ENCODE peak calls at places on chromosomes 2 and 18, in six cellular contexts. R is AG04450, V is colonic mucosa, O is IMR-90, Z is GM06990, G is esophagus muscularis mucosa. I is an unnamed sample.

GRCh38 chr2:162037028-162037795 is 36.8 kb downstream of the DPP4 start:
- DNase-seq in R (no peak), V (no peak), O (no peak), Z (no peak), G (no peak), I (no peak)

GRCh38 chr2:195633974-195634373 is 23.1 kb upstream of the SLC39A10 start:
- DNase-seq in R (no peak), V (no peak), O (no peak), Z (no peak), G (no peak), I (no peak)

GRCh38 chr2:200483729-200484198 is 26.1 kb downstream of the KCTD18 start:
- DNase-seq in R (no peak), V (peak), O (peak), Z (no peak), G (no peak), I (peak)

GRCh38 chr2:196954001-196954400 is 27.5 kb upstream of the PGAP1 start:
- DNase-seq in R (no peak), V (no peak), O (no peak), Z (no peak), G (no peak), I (no peak)

GRCh38 chr2:44430340-44430739 is 68.6 kb downstream of the CAMKMT start:
- DNase-seq in R (no peak), V (no peak), O (no peak), Z (no peak), G (no peak), I (no peak)

GRCh38 chr18:11309172-11309571 is 159.8 kb upstream of the PIEZO2 start:
- DNase-seq in R (no peak), V (no peak), O (no peak), Z (no peak), G (no peak), I (peak)

GRCh38 chr2:122822319-122822718 is 1066.9 kb downstream of the TSN start:
- DNase-seq in R (no peak), V (no peak), O (no peak), Z (no peak), G (no peak), I (no peak)

GRCh38 chr2:201574754-201575153 is 68.5 kb downstream of the TMEM237 start:
- DNase-seq in R (no peak), V (no peak), O (no peak), Z (no peak), G (no peak), I (no peak)

GRCh38 chr2:105256431-105257047 is 15.0 kb downstream of the GPR45 start:
- DNase-seq in R (no peak), V (no peak), O (no peak), Z (no peak), G (no peak), I (peak)

DNA sequence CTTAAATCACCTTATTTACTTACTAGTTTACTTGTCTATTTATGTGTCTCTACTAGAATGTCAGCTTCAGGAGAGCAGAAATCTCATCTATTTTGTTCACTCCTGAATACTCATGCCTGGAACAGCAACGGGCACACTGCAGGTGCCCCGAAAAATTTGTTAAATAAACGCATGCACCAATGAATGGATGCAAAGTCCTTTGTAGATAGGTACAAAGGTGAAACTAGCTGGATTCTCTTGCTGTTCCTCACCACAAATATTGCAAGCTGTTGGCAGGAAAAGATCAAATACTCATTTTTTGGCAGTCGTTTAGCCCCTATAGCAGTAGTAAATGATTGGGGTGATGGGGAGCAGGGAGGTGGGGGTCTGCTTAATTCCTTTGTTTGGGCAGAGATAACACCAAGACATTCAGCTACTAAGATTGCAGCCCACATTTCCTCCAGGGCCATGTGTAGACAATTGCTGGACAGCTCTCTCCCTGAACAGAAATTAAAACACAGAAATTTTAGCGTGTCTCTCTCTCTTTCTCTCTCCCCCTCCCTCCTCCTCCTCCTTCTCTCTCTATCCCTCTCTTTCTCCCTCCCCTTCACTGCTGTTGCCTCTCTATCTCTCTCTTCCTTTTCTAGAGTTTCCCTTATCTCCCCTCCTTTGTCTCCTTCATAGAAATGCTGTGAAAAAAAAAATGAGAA is 5.4 kb downstream of the MARCHF4 start:
- DNase-seq in R (no peak), V (no peak), O (peak), Z (no peak), G (no peak), I (peak)
- H3K4me3 ChIP-seq in R (no peak), V (no peak), O (no peak), Z (no peak), G (no peak), I (no peak)

GRCh38 chr18:58565021-58565420 is 63.9 kb downstream of the ALPK2 start:
- DNase-seq in R (no peak), V (no peak), O (no peak), Z (peak), G (no peak), I (no peak)
- TF ChIP-seq CTCF in R (no peak), V (no peak), O (no peak), Z (no peak), G (no peak), I (no peak)

DNA sequence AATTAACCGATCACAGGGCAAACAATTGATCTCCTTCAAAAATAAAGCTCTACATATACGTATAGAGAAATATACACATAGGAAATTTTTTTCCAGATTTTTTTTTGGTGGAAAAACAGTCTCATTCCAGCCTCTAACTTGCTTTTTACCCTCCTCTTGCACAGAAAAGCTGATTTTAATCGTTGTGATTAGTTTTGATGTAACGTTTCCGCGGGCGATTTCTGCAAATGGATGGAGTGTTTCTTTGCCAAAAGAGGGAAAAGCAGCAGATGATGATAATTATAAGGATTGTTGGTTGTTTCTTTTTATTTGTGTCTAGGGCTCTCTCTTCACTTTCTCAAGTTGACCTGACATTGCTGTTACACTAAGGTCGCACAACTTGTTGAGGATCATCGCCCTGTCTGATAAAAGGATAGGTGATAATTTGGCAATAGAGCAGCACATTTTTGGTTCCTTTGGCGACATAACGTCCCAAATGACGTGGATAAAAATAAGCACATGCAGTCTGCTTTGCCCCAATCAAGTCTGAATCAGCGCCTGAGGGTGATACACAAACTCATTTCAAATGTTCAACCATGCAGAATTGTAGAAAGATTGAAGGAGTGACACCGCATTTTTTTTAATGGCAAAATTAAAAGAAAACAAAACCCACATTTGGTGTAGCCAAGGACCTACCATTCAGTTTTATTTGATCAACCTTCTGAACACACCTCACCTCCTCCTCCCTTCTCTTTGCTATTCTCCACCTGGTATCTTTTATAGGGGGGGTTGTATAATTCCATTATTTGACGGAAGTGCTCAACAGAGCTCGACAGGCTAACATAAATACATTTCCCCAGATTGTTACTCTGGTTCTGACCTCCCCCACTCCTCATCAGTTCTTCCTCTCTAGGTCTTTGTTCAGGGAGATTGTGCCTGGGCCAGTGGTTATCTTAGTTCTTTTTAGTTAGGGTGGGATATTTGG is 109.5 kb upstream of the KCTD1 start:
- DNase-seq in R (no peak), V (no peak), O (no peak), Z (no peak), G (no peak), I (no peak)
- H3K4me3 ChIP-seq in R (peak), V (peak), O (no peak), Z (peak), G (peak), I (peak)

GRCh38 chr2:30229596-30229995 is 1.7 kb upstream of the LBH start:
- DNase-seq in R (no peak), V (no peak), O (no peak), Z (no peak), G (no peak), I (no peak)

GRCh38 chr2:30230479-30230854 is 867 bp upstream of the LBH start:
- DNase-seq in R (no peak), V (no peak), O (peak), Z (no peak), G (no peak), I (peak)

GRCh38 chr2:30231726-30232026 is 342 bp downstream of the LBH start:
- DNase-seq in R (no peak), V (no peak), O (no peak), Z (no peak), G (no peak), I (no peak)

GRCh38 chr2:30232027-30232800 is 880 bp downstream of the LBH start:
- DNase-seq in R (no peak), V (peak), O (peak), Z (peak), G (no peak), I (no peak)

DNA sequence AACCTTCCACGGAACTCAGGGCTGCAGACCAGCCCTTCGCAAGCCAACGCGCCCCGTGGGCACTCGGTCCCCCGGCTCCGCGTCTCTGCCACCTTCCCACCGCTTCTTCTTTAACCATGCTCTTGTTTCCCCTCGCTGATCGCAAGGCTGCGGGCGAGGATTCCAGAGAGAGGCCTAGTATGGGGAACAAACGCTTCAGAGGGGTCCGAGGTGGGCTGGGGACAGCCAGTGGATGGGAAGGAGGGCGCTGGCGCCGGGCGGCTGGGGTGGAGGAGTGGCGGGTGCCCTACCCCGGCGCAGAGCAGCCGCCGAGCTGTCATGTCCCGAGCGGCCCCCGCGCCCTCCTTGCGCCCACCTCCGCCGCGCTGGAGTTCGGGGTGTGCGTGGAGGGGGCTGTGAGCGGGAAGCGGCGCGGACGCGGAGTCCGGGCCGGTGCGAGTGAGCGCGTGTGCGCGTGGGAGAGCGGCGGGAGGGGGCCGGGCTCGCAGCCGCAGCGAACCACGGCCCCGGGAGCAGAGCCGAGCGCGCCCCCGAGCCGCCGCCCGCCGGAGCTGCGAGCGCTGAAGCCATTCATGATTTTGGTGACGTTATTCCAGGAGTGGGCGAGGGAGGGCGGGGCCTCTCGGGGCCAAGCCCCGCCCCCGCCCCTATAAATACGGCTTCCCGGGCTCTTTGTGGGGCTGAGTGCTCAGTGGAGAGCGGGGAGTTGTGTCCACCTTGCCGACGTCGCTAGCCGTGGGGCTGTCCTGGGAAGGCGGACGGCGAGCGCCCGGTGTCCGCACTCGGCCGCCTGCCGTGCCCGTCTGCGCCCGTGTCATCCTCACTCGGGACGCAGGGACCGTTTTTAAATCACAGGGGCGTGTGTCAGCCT is at the start of gene LBH:
- DNase-seq in R (peak), V (peak), O (peak), Z (peak), G (peak), I (peak)
- TF ChIP-seq CTCF in R (no peak), V (no peak), O (peak), Z (no peak), G (no peak), I (no peak)

DNA sequence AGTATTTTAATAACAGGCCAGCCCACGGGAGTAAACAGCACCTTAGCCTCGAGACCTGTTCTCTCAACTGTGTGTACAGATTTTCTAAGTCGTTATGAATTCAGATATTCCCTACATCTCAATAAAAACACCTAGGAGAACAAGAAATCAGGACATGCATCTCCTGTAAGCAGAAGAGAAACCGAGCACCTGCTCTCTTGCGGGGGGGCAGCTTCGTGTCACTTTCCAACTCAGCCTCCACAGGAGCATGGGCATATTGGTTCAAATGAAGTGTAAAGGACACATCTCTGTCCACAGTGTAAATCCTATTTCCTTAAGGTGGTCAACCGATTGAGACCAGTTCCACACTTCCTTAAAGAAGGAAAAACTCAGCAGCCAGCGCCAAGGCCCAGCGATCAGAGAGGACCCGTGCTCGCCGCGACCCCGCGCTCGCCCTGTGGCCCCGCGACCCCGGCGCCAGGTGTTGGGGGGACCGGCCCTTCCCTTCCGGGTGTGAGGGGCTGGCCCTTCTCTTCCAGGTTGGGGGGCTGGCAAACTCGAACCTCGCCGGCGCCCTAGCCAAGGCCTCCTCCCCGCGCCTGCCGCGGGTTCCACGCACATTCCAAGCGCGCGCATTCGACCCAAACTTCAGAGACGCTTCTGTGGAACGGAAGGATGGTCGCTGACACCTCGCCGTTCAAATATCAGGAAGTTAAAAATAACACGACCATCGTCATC is 652 bp downstream of the SH3YL1 start:
- DNase-seq in R (no peak), V (peak), O (no peak), Z (no peak), G (peak), I (no peak)
- H3K4me3 ChIP-seq in R (peak), V (peak), O (peak), Z (peak), G (peak), I (peak)

GRCh38 chr2:138500592-138501426 is 761 bp upstream of the SPOPL start:
- DNase-seq in R (no peak), V (no peak), O (no peak), Z (no peak), G (no peak), I (no peak)

GRCh38 chr2:138503087-138503442 is 1.5 kb downstream of the SPOPL start:
- DNase-seq in R (no peak), V (no peak), O (no peak), Z (no peak), G (no peak), I (no peak)

GRCh38 chr2:138502253-138503086 is 900 bp downstream of the SPOPL start:
- DNase-seq in R (no peak), V (no peak), O (no peak), Z (no peak), G (no peak), I (no peak)

GRCh38 chr2:138499684-138500083 is 1.9 kb upstream of the SPOPL start:
- DNase-seq in R (no peak), V (no peak), O (no peak), Z (no peak), G (no peak), I (no peak)

GRCh38 chr2:138501427-138502252 is at the start of gene SPOPL:
- DNase-seq in R (peak), V (peak), O (peak), Z (peak), G (peak), I (peak)
- TF ChIP-seq CTCF in R (no peak), V (no peak), O (no peak), Z (no peak), G (peak), I (no peak)

GRCh38 chr2:235011607-235011928 is 59.8 kb downstream of the SH3BP4 start:
- DNase-seq in R (no peak), V (no peak), O (no peak), Z (no peak), G (no peak), I (no peak)
- H3K4me3 ChIP-seq in R (no peak), V (no peak), O (no peak), Z (no peak), G (no peak), I (no peak)

I was measured in fibroblast of pulmonary artery.